ENCODE peak calls at places on chromosomes 3 and 15, in four cellular contexts. F is HepG2, R is GM12878, X is K562. H is an unnamed sample.

GRCh38 chr3:25594007-25594502 is 70.7 kb downstream of the TOP2B start:
- DNase-seq in F (peak; percentile 30), R (no peak), X (peak; percentile 61), H (peak; percentile 64)

GRCh38 chr3:2615080-2615479 is 495.1 kb downstream of the IL5RA start:
- DNase-seq in F (no peak), R (no peak), X (no peak), H (no peak)

GRCh38 chr3:88385090-88385489 is 235.3 kb downstream of the C3orf38 start:
- DNase-seq in F (no peak), R (no peak), X (no peak), H (no peak)

GRCh38 chr3:155281892-155282291 is 11.6 kb downstream of the STRIT1 start:
- DNase-seq in F (no peak), R (no peak), X (no peak), H (no peak)

GRCh38 chr3:127784865-127785710 is 37.2 kb downstream of the MGLL start:
- DNase-seq in F (no peak), R (no peak), X (no peak), H (peak; percentile 60)

GRCh38 chr15:77002436-77002835 is 7.5 kb downstream of the PSTPIP1 start:
- DNase-seq in F (no peak), R (no peak), X (no peak), H (no peak)

GRCh38 chr15:72198410-72199270 is 1.1 kb upstream of the GRAMD2A start:
- DNase-seq in F (no peak), R (no peak), X (no peak), H (no peak)

GRCh38 chr15:81303241-81304225 is 20.4 kb downstream of the STARD5 start:
- DNase-seq in F (no peak), R (no peak), X (no peak), H (no peak)

GRCh38 chr3:123034120-123034519 is 6.6 kb upstream of the SEMA5B start:
- DNase-seq in F (no peak), R (no peak), X (no peak), H (no peak)

GRCh38 chr3:179452166-179452544 is 885 bp upstream of the GNB4 start:
- DNase-seq in F (no peak), R (no peak), X (no peak), H (no peak)

GRCh38 chr3:69695443-69695842 is 43.8 kb upstream of the MITF start:
- DNase-seq in F (no peak), R (no peak), X (no peak), H (no peak)

GRCh38 chr3:4376499-4376898 is 73.3 kb downstream of the SETMAR start:
- DNase-seq in F (no peak), R (no peak), X (no peak), H (no peak)

GRCh38 chr3:77309460-77309859 is 269.6 kb downstream of the ROBO2 start:
- DNase-seq in F (no peak), R (no peak), X (no peak), H (no peak)

GRCh38 chr3:38587548-38588131 is 61.8 kb downstream of the SCN5A start:
- DNase-seq in F (no peak), R (no peak), X (no peak), H (no peak)

GRCh38 chr3:181628384-181628783 is 83.3 kb upstream of the SOX2 start:
- DNase-seq in F (no peak), R (no peak), X (no peak), H (no peak)

GRCh38 chr15:34647569-34648334 is 64.3 kb upstream of the GOLGA8B start:
- DNase-seq in F (no peak), R (no peak), X (peak; percentile 24), H (no peak)

GRCh38 chr3:169591159-169591951 is 72.2 kb downstream of the MECOM start:
- DNase-seq in F (no peak), R (no peak), X (no peak), H (no peak)

GRCh38 chr3:187150186-187150585 is 10.9 kb upstream of the RPL39L start:
- DNase-seq in F (no peak), R (no peak), X (no peak), H (no peak)

GRCh38 chr3:62373215-62373614 is at the start of gene FEZF2:
- DNase-seq in F (no peak), R (no peak), X (no peak), H (peak; percentile 39)

GRCh38 chr3:37963635-37964034 is 27.0 kb upstream of the VILL start:
- DNase-seq in F (no peak), R (no peak), X (no peak), H (no peak)

GRCh38 chr15:44715797-44716334 is 4.5 kb downstream of the B2M start:
- DNase-seq in F (no peak), R (no peak), X (no peak), H (no peak)

GRCh38 chr15:44716983-44717602 is 5.8 kb downstream of the B2M start:
- DNase-seq in F (no peak), R (no peak), X (no peak), H (no peak)

GRCh38 chr15:44712108-44713005 is 1.0 kb downstream of the B2M start:
- DNase-seq in F (peak; percentile 43), R (no peak), X (peak; percentile 15), H (peak; percentile 41)

GRCh38 chr15:44713006-44713966 is 2.0 kb downstream of the B2M start:
- DNase-seq in F (peak; percentile 27), R (no peak), X (peak; percentile 41), H (peak; percentile 52)

GRCh38 chr15:44715142-44715796 is 4.0 kb downstream of the B2M start:
- DNase-seq in F (no peak), R (no peak), X (no peak), H (no peak)
- TF ChIP-seq SIN3A in F (no peak), R (no peak), X (no peak), H (no peak)

GRCh38 chr3:114308830-114309229 is 15.0 kb downstream of the TIGIT start:
- DNase-seq in F (no peak), R (no peak), X (no peak), H (no peak)
- TF ChIP-seq FOXM1 in F (no peak), R (peak; percentile 57), X (no peak), H (no peak)

GRCh38 chr15:62394079-62394478 is 229.0 kb upstream of the C2CD4B start:
- DNase-seq in F (no peak), R (no peak), X (no peak), H (no peak)
- TF ChIP-seq SIN3A in F (no peak), R (no peak), X (no peak), H (no peak)

GRCh38 chr3:14959358-14959943 is 12.1 kb downstream of the NR2C2 start:
- DNase-seq in F (no peak), R (no peak), X (no peak), H (no peak)
- TF ChIP-seq FOXM1 in F (no peak), R (no peak), X (no peak), H (no peak)

GRCh38 chr3:196179380-196180308 is 31.6 kb downstream of the ZDHHC19 start:
- DNase-seq in F (no peak), R (peak; percentile 98), X (peak; percentile 68), H (peak; percentile 36)
- TF ChIP-seq SIN3A in F (no peak), R (no peak), X (no peak), H (no peak)

GRCh38 chr15:80199366-80199765 is 46.6 kb downstream of the FAH start:
- DNase-seq in F (no peak), R (no peak), X (no peak), H (no peak)
- TF ChIP-seq FOXM1 in F (no peak), R (no peak), X (no peak), H (no peak)

GRCh38 chr3:30426319-30426993 is 179.9 kb upstream of the TGFBR2 start:
- DNase-seq in F (no peak), R (no peak), X (no peak), H (no peak)

DNA sequence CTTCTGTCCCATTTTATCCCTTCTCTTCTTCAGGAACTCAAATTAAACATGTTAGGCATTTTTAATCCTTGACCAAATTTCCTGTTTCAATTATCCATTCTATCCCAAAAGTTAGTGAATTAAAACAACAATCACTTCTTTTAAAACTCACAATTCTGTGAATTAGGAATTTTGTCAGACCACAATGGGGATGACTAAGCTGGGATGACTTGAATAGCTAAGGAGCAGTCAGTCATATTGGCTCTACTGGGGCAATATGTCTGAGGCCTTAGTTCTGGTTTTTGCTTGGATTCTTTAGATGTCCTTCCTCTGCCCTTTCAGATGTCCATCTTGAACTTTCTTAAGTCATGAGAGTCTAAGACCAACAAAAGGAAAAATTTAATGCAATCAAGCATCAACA is 178.2 kb upstream of the TGFBR2 start:
- DNase-seq in F (no peak), R (no peak), X (no peak), H (no peak)
- TF ChIP-seq SIN3A in F (no peak), R (no peak), X (no peak), H (no peak)

DNA sequence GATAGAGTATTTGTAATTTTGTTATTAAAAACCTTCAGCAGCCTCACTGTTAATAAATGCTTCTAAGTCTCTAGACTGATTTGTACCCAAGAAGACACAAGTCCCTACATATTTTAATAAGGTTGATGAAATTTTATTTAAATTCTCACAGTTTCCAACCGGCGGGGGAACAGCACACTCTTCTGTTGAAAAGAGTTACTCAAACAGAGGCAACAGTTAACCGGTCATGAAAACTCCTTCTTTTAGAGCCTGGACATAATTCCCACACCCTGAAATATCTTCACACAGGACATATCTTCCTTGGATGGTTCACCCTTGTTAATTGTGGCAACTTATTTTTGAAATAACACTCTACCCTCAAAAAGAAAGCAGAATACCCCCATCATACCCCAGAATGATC is 278.8 kb downstream of the FOXP1 start:
- DNase-seq in F (peak; percentile 15), R (no peak), X (no peak), H (no peak)
- TF ChIP-seq FOXM1 in F (no peak), R (no peak), X (no peak), H (no peak)